ENCODE peak calls at places on chromosomes 6 and 20, in five cellular contexts. One of them, this sample, is unnamed.

GRCh38 chr20:45695496-45695895 is 6.3 kb upstream of the WFDC13 start:
- DNase-seq in left ventricle myocardium inferior: no peak
- DNase-seq in prostate gland: no peak
- DNase-seq in pancreas: no peak
- DNase-seq in A549: no peak
- DNase-seq in this sample: no peak

GRCh38 chr6:168860987-168861386 is 392.7 kb downstream of the THBS2 start:
- DNase-seq in left ventricle myocardium inferior: no peak
- DNase-seq in prostate gland: no peak
- DNase-seq in pancreas: no peak
- DNase-seq in A549: no peak
- DNase-seq in this sample: no peak

GRCh38 chr6:157268396-157268795 is 54.9 kb downstream of the TMEM242 start:
- DNase-seq in left ventricle myocardium inferior: no peak
- DNase-seq in prostate gland: no peak
- DNase-seq in pancreas: no peak
- DNase-seq in A549: no peak
- DNase-seq in this sample: no peak

GRCh38 chr6:41182069-41183034 is 18.6 kb downstream of the TREML2 start:
- DNase-seq in left ventricle myocardium inferior: no peak
- DNase-seq in prostate gland: peak; percentile 39
- DNase-seq in pancreas: no peak
- DNase-seq in A549: peak; percentile 66
- DNase-seq in this sample: peak; percentile 58

GRCh38 chr20:44019638-44020335 is 105.1 kb downstream of the TOX2 start:
- DNase-seq in left ventricle myocardium inferior: no peak
- DNase-seq in prostate gland: no peak
- DNase-seq in pancreas: no peak
- DNase-seq in A549: no peak
- DNase-seq in this sample: no peak

GRCh38 chr6:120671519-120671918 is 662.8 kb downstream of the TBC1D32 start:
- DNase-seq in left ventricle myocardium inferior: no peak
- DNase-seq in prostate gland: no peak
- DNase-seq in pancreas: no peak
- DNase-seq in A549: peak; percentile 4
- DNase-seq in this sample: no peak

GRCh38 chr6:106963544-106963943 is 11.0 kb downstream of the CD24 start:
- DNase-seq in left ventricle myocardium inferior: no peak
- DNase-seq in prostate gland: no peak
- DNase-seq in pancreas: no peak
- DNase-seq in A549: no peak
- DNase-seq in this sample: no peak

GRCh38 chr20:10447028-10447427 is 11.9 kb downstream of the SLX4IP start:
- DNase-seq in left ventricle myocardium inferior: no peak
- DNase-seq in prostate gland: no peak
- DNase-seq in pancreas: no peak
- DNase-seq in A549: peak; percentile 86
- DNase-seq in this sample: peak; percentile 40

GRCh38 chr6:156390621-156391378 is 386.4 kb upstream of the ARID1B start:
- DNase-seq in left ventricle myocardium inferior: no peak
- DNase-seq in prostate gland: no peak
- DNase-seq in pancreas: no peak
- DNase-seq in A549: no peak
- DNase-seq in this sample: no peak

GRCh38 chr20:37735541-37735940 is 41.7 kb downstream of the CTNNBL1 start:
- DNase-seq in left ventricle myocardium inferior: no peak
- DNase-seq in prostate gland: no peak
- DNase-seq in pancreas: no peak
- DNase-seq in A549: no peak
- DNase-seq in this sample: no peak

GRCh38 chr6:13485923-13486557 is 1.4 kb downstream of the GFOD1 start:
- DNase-seq in left ventricle myocardium inferior: peak; percentile 33
- DNase-seq in prostate gland: peak; percentile 12
- DNase-seq in pancreas: peak; percentile 30
- DNase-seq in A549: peak; percentile 45
- DNase-seq in this sample: no peak

GRCh38 chr20:52103469-52103910 is 88.1 kb downstream of the ZFP64 start:
- DNase-seq in left ventricle myocardium inferior: no peak
- DNase-seq in prostate gland: no peak
- DNase-seq in pancreas: no peak
- DNase-seq in A549: no peak
- DNase-seq in this sample: no peak

GRCh38 chr20:52104546-52105044 is 87.0 kb downstream of the ZFP64 start:
- DNase-seq in left ventricle myocardium inferior: no peak
- DNase-seq in prostate gland: no peak
- DNase-seq in pancreas: no peak
- DNase-seq in A549: peak; percentile 19
- DNase-seq in this sample: no peak

GRCh38 chr20:52103911-52104545 is 87.6 kb downstream of the ZFP64 start:
- DNase-seq in left ventricle myocardium inferior: no peak
- DNase-seq in prostate gland: no peak
- DNase-seq in pancreas: no peak
- DNase-seq in A549: no peak
- DNase-seq in this sample: no peak

GRCh38 chr20:52105045-52105572 is 86.5 kb downstream of the ZFP64 start:
- DNase-seq in left ventricle myocardium inferior: no peak
- DNase-seq in prostate gland: no peak
- DNase-seq in pancreas: peak; percentile 23
- DNase-seq in A549: peak; percentile 68
- DNase-seq in this sample: no peak

GRCh38 chr20:52105573-52106422 is 85.8 kb downstream of the ZFP64 start:
- DNase-seq in left ventricle myocardium inferior: no peak
- DNase-seq in prostate gland: peak; percentile 26
- DNase-seq in pancreas: no peak
- DNase-seq in A549: peak; percentile 68
- DNase-seq in this sample: no peak
- H3K4me3 ChIP-seq in left ventricle myocardium inferior: peak overlapping the region; percentile 64
- H3K4me3 ChIP-seq in prostate gland: peak overlapping the region; percentile 34
- H3K4me3 ChIP-seq in pancreas: peak overlapping the region; percentile 26
- H3K4me3 ChIP-seq in A549: peak overlapping the region; percentile 53
- H3K4me3 ChIP-seq in this sample: no peak overlapping the region

GRCh38 chr6:112086744-112087135 is 542 bp downstream of the TUBE1 start:
- DNase-seq in left ventricle myocardium inferior: no peak
- DNase-seq in prostate gland: no peak
- DNase-seq in pancreas: no peak
- DNase-seq in A549: peak; percentile 51
- DNase-seq in this sample: peak; percentile 11
- TF ChIP-seq CTCF in left ventricle myocardium inferior: peak; percentile 17
- TF ChIP-seq CTCF in prostate gland: no peak
- TF ChIP-seq CTCF in pancreas: no peak
- TF ChIP-seq CTCF in A549: peak; percentile 43
- TF ChIP-seq CTCF in this sample: peak; percentile 26

GRCh38 chr6:711925-712324 is 19.0 kb upstream of the EXOC2 start:
- DNase-seq in left ventricle myocardium inferior: no peak
- DNase-seq in prostate gland: no peak
- DNase-seq in pancreas: no peak
- DNase-seq in A549: no peak
- DNase-seq in this sample: no peak
- H3K4me3 ChIP-seq in left ventricle myocardium inferior: peak overlapping the region; percentile 84
- H3K4me3 ChIP-seq in prostate gland: no peak overlapping the region
- H3K4me3 ChIP-seq in pancreas: no peak overlapping the region
- H3K4me3 ChIP-seq in A549: no peak overlapping the region
- H3K4me3 ChIP-seq in this sample: no peak overlapping the region

GRCh38 chr6:143700684-143701342 is 23.0 kb downstream of the PHACTR2 start:
- DNase-seq in left ventricle myocardium inferior: no peak
- DNase-seq in prostate gland: no peak
- DNase-seq in pancreas: no peak
- DNase-seq in A549: no peak
- DNase-seq in this sample: no peak

GRCh38 chr6:143698329-143698728 is 20.6 kb downstream of the PHACTR2 start:
- DNase-seq in left ventricle myocardium inferior: no peak
- DNase-seq in prostate gland: no peak
- DNase-seq in pancreas: no peak
- DNase-seq in A549: no peak
- DNase-seq in this sample: no peak

GRCh38 chr6:143697401-143697800 is 19.6 kb downstream of the PHACTR2 start:
- DNase-seq in left ventricle myocardium inferior: no peak
- DNase-seq in prostate gland: no peak
- DNase-seq in pancreas: no peak
- DNase-seq in A549: no peak
- DNase-seq in this sample: no peak

GRCh38 chr6:143701343-143702234 is 23.8 kb downstream of the PHACTR2 start:
- DNase-seq in left ventricle myocardium inferior: no peak
- DNase-seq in prostate gland: no peak
- DNase-seq in pancreas: no peak
- DNase-seq in A549: no peak
- DNase-seq in this sample: no peak

GRCh38 chr6:143698759-143699750 is 21.3 kb downstream of the PHACTR2 start:
- DNase-seq in left ventricle myocardium inferior: no peak
- DNase-seq in prostate gland: no peak
- DNase-seq in pancreas: no peak
- DNase-seq in A549: no peak
- DNase-seq in this sample: no peak
- TF ChIP-seq CTCF in left ventricle myocardium inferior: no peak
- TF ChIP-seq CTCF in prostate gland: no peak
- TF ChIP-seq CTCF in pancreas: no peak
- TF ChIP-seq CTCF in A549: no peak
- TF ChIP-seq CTCF in this sample: no peak

DNA sequence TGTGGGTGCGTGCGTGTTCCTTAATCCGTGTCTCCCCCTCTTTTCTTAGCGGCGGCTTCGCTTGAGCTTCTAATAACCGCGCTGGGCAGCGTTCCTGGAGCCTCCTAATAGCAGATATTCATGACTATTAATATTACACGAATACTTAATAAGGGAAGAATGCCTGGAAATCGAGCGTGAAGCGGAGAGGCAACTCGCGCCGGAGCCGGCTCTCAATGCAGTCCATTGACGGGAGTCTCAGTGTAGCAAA is 3.0 kb downstream of the TFAP2A start:
- DNase-seq in left ventricle myocardium inferior: no peak
- DNase-seq in prostate gland: no peak
- DNase-seq in pancreas: no peak
- DNase-seq in A549: no peak
- DNase-seq in this sample: no peak
- H3K4me3 ChIP-seq in left ventricle myocardium inferior: peak overlapping the region; percentile 74
- H3K4me3 ChIP-seq in prostate gland: peak overlapping the region; percentile 81
- H3K4me3 ChIP-seq in pancreas: peak overlapping the region; percentile 43
- H3K4me3 ChIP-seq in A549: peak overlapping the region; percentile 52
- H3K4me3 ChIP-seq in this sample: peak overlapping the region; percentile 75

This sample was measured in LNCaP clone FGC.